ENCODE peak calls at places on chromosomes 2 and 18, in five cellular contexts. W is LNCaP clone FGC, V is Calu3, M is aorta, Q is SW480. H is an unnamed sample.

GRCh38 chr2:3759766-3760165 is 56.4 kb downstream of the DCDC2C start:
- DNase-seq in W (no peak), V (no peak), M (no peak), Q (no peak), H (no peak)

GRCh38 chr2:36976065-36976464 is 9.7 kb upstream of the STRN start:
- DNase-seq in W (no peak), V (no peak), M (no peak), Q (no peak), H (no peak)

GRCh38 chr2:160194351-160194750 is 5.7 kb downstream of the ITGB6 start:
- DNase-seq in W (no peak), V (no peak), M (no peak), Q (no peak), H (no peak)

GRCh38 chr2:237983922-237984321 is 17.1 kb downstream of the UBE2F start:
- DNase-seq in W (no peak), V (no peak), M (no peak), Q (no peak), H (no peak)

GRCh38 chr18:49618741-49619392 is 57.0 kb downstream of the LIPG start:
- DNase-seq in W (peak; percentile 54), V (no peak), M (no peak), Q (no peak), H (no peak)

GRCh38 chr2:158692372-158693103 is 102.6 kb upstream of the DAPL1 start:
- DNase-seq in W (no peak), V (no peak), M (no peak), Q (peak; percentile 2), H (no peak)

GRCh38 chr2:217880891-217881290 is 121.9 kb downstream of the TNS1 start:
- DNase-seq in W (no peak), V (no peak), M (no peak), Q (no peak), H (no peak)

GRCh38 chr2:28296904-28297303 is 95.8 kb upstream of the FOSL2 start:
- DNase-seq in W (no peak), V (no peak), M (no peak), Q (no peak), H (peak; percentile 42)

GRCh38 chr2:188971316-188971930 is 2.8 kb upstream of the COL3A1 start:
- DNase-seq in W (no peak), V (no peak), M (no peak), Q (no peak), H (no peak)